ENCODE peak calls at places on chromosomes 13 and 19, in nine cellular contexts. W, A, J, H, I, L, K, O and T are unnamed samples.

GRCh38 chr19:14661372-14661924 is 13.2 kb downstream of the ADGRE3 start:
- DNase-seq in L (no peak), A (no peak), O (no peak), I (no peak), W (no peak), H (no peak), K (no peak), J (no peak), T (no peak)

GRCh38 chr13:28337196-28338045 is 157.5 kb downstream of the FLT1 start:
- DNase-seq in I (no peak), K (no peak), H (no peak), W (no peak), J (no peak), O (no peak), A (peak; percentile 77), L (peak; percentile 54), T (no peak)

GRCh38 chr19:13018037-13018914 is 23.0 kb downstream of the NFIX start:
- DNase-seq in L (peak; percentile 58), H (no peak), A (no peak), I (no peak), W (peak; percentile 65), J (peak; percentile 74), O (no peak), K (no peak), T (no peak)

GRCh38 chr13:35979378-35979911 is 151.7 kb downstream of the DCLK1 start:
- DNase-seq in I (no peak), H (no peak), J (peak; percentile 82), K (no peak), O (peak; percentile 76), L (peak; percentile 78), A (peak; percentile 83), W (peak; percentile 60), T (no peak)

GRCh38 chr19:48752511-48753365 is at the start of gene FUT1:
- DNase-seq in W (peak; percentile 85), A (no peak), L (peak; percentile 91), H (peak; percentile 54), J (peak; percentile 57), I (peak; percentile 69), K (peak; percentile 40), O (no peak), T (peak; percentile 60)

GRCh38 chr13:23922005-23922932 is 25.0 kb upstream of the C1QTNF9B start:
- DNase-seq in A (no peak), K (no peak), I (no peak), W (no peak), H (no peak), L (no peak), O (no peak), J (no peak), T (no peak)

GRCh38 chr13:24650157-24650556 is 30.1 kb upstream of the ATP12A start:
- DNase-seq in I (no peak), A (no peak), L (no peak), J (no peak), K (no peak), W (no peak), H (no peak), O (no peak), T (no peak)

GRCh38 chr13:86051134-86052103 is 252.2 kb upstream of the SLITRK6 start:
- DNase-seq in H (no peak), A (no peak), O (no peak), L (peak; percentile 73), I (no peak), K (no peak), J (no peak), W (no peak), T (no peak)

GRCh38 chr13:30792257-30793000 is 57.1 kb downstream of the ALOX5AP start:
- DNase-seq in I (no peak), W (peak; percentile 62), K (no peak), J (peak; percentile 89), O (peak; percentile 38), H (no peak), L (peak; percentile 91), A (peak; percentile 91), T (peak; percentile 54)

GRCh38 chr19:38739440-38740251 is 4.6 kb downstream of the CAPN12 start:
- DNase-seq in H (no peak), L (no peak), O (no peak), J (no peak), W (no peak), A (no peak), K (no peak), I (no peak), T (no peak)

GRCh38 chr19:11078893-11079292 is 10.4 kb upstream of the LDLR start:
- DNase-seq in K (no peak), W (no peak), O (no peak), I (no peak), H (no peak), A (no peak), L (no peak), J (peak; percentile 65), T (no peak)

GRCh38 chr19:2345794-2346663 is 14.0 kb upstream of the TMPRSS9 start:
- DNase-seq in I (no peak), K (no peak), A (no peak), L (no peak), W (no peak), H (no peak), J (no peak), O (no peak), T (no peak)

GRCh38 chr19:8185343-8186068 is 23.7 kb upstream of the CERS4 start:
- DNase-seq in I (no peak), A (no peak), O (no peak), L (no peak), K (no peak), H (no peak), J (no peak), W (no peak), T (no peak)

GRCh38 chr13:39663958-39664357 is 8.5 kb downstream of the COG6 start:
- DNase-seq in H (no peak), A (no peak), J (no peak), L (no peak), O (no peak), I (no peak), K (no peak), W (no peak), T (no peak)

DNA sequence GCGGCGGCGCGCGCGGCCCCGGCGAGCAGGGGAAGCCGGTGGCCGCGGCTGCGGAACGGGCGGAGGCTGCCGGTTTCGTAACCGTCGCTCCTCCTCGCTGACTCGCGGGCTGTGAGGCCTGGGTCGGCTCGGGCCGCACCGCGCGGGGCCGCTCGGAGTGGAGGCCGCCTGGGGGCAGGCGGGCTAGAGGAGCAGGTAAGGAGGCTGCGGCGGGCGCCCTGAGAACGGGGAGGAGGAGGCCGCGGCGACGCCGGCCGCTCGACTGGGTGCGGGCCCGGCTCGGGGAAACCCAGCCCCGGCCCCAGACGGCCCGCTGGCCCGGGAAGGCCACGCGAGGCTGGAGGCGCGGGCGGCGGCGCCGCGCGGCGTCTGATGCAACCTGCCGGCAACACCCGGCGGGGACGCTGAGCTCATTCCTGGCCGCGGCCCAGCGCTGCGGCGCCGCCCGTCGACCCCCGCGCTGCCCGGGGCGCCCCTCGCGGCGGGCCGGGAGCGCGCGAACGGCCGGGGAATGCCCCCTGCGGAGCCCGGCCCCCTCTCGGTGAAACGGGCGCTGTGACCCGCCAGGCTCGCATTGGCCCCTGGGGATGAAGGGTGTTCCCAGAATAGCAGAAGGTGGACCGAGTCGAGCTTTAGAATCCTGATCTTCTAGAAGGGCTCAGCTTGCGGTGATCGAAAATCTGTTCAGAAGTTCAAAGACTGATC is at the start of gene CEBPG:
- DNase-seq in H (peak; percentile 87), L (peak; percentile 35), K (peak; percentile 63), O (no peak), J (peak; percentile 58), A (peak; percentile 28), I (peak; percentile 67), W (peak; percentile 62), T (peak; percentile 75)
- TF ChIP-seq CTCF in H (peak; percentile 7), L (no peak), K (peak; percentile 12), O (no peak), J (no peak), A (peak; percentile 32), I (peak; percentile 7), W (peak; percentile 34), T (peak; percentile 15)

GRCh38 chr13:61954092-61954491 is 538.4 kb upstream of the PCDH20 start:
- DNase-seq in L (peak; percentile 50), J (no peak), O (no peak), A (no peak), K (peak; percentile 9), I (no peak), H (no peak), W (no peak), T (no peak)
- TF ChIP-seq CTCF in L (peak; percentile 57), J (peak; percentile 35), O (peak; percentile 11), A (peak; percentile 19), K (peak; percentile 5), I (peak; percentile 41), H (no peak), W (no peak), T (no peak)

GRCh38 chr19:45163156-45163555 is 2.4 kb upstream of the NKPD1 start:
- DNase-seq in I (no peak), H (no peak), W (no peak), J (no peak), L (no peak), A (no peak), K (no peak), O (no peak), T (no peak)

GRCh38 chr19:45162464-45163143 is 1.8 kb upstream of the NKPD1 start:
- DNase-seq in W (no peak), A (no peak), O (no peak), K (no peak), H (no peak), L (no peak), J (no peak), I (no peak), T (no peak)

GRCh38 chr19:45160870-45161714 is at the start of gene NKPD1:
- DNase-seq in O (no peak), J (no peak), K (no peak), I (no peak), W (no peak), L (peak; percentile 58), H (no peak), A (no peak), T (peak; percentile 70)

GRCh38 chr19:45163751-45164150 is 3.0 kb upstream of the NKPD1 start:
- DNase-seq in I (no peak), O (no peak), W (no peak), K (no peak), L (no peak), H (no peak), A (no peak), J (no peak), T (no peak)

DNA sequence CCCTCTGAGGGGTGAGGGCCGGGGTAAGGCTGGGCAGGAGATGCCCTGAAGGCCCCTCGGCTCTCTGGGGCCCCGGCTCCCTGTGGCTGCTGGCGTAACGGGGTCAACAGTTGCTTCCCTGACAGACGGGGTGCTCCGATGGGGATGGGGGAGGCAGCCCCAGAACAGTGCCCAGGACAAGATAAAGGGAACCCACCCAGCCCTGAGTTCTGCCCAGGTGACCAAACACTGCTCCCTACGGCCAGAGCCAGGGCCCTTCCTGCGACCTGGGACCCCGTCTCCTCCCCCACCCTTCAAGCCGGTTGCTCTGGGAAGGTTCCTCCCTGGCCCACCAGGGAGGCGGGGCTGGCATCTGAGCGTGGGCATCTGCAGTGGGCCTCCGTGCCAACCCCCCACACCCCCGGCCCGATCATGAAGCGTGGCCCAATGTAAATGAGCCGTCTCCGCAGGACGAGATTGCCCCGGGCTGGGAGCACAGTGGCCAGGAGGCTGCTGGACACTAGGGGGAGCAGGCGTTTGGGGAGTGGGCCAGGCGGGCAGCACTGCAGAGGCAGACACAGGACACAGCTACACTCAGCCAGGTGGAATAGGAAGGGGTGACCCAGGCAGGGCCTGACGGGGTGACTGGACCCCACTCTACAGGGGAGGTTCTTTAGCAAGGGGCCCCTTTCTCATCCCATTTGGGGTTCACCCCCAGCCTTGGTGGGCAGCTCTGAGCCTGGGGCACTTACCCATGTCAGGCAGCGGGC is 1.1 kb upstream of the NKPD1 start:
- DNase-seq in J (no peak), O (no peak), I (peak; percentile 88), H (no peak), L (peak; percentile 25), W (no peak), K (no peak), A (no peak), T (peak; percentile 82)
- TF ChIP-seq CTCF in J (peak; percentile 43), O (no peak), I (peak; percentile 41), H (no peak), L (peak; percentile 60), W (peak; percentile 39), K (peak; percentile 8), A (peak; percentile 72), T (peak; percentile 40)

GRCh38 chr19:3387645-3388589 is 21.5 kb downstream of the NFIC start:
- DNase-seq in L (no peak), K (no peak), I (no peak), W (peak; percentile 83), O (no peak), H (no peak), J (peak; percentile 93), A (no peak), T (no peak)
- TF ChIP-seq CTCF in L (no peak), K (no peak), I (no peak), W (no peak), O (peak; percentile 37), H (no peak), J (no peak), A (no peak), T (no peak)